ENCODE peak calls at places on chromosomes 2 and 18, in four cellular contexts. Y, X, R and O are unnamed samples. For H4K20me1, the result is how much of the 10 kb centered on the place peaks cover.

GRCh38 chr2:153557211-153557610 is 78.6 kb upstream of the RPRM start:
- DNase-seq in Y (no peak), X (no peak), R (no peak), O (no peak)

GRCh38 chr18:48455555-48456478 is 46.6 kb upstream of the ZBTB7C start:
- DNase-seq in Y (no peak), X (peak), R (peak), O (peak)

GRCh38 chr18:73879771-73880170 is 267.9 kb downstream of the FBXO15 start:
- DNase-seq in Y (no peak), X (peak), R (no peak), O (no peak)

GRCh38 chr2:205925373-205926337 is 160.3 kb downstream of the INO80D start:
- DNase-seq in Y (peak), X (peak), R (peak), O (peak)

GRCh38 chr18:54983041-54983686 is 23.9 kb upstream of the CCDC68 start:
- DNase-seq in Y (peak), X (peak), R (peak), O (peak)

GRCh38 chr2:43171789-43172188 is 54.6 kb downstream of the ZFP36L2 start:
- DNase-seq in Y (no peak), X (peak), R (peak), O (peak)

GRCh38 chr2:202034249-202035088 is 814 bp downstream of the FZD7 start:
- DNase-seq in Y (no peak), X (no peak), R (peak), O (peak)

GRCh38 chr2:59395119-59395518 is 1154.0 kb upstream of the FANCL start:
- DNase-seq in Y (no peak), X (no peak), R (no peak), O (no peak)

GRCh38 chr18:38940863-38941531 is 1375.4 kb upstream of the CELF4 start:
- DNase-seq in Y (peak), X (peak), R (peak), O (peak)

GRCh38 chr2:96815326-96816126 is 542 bp upstream of the CNNM3 start:
- DNase-seq in Y (peak), X (peak), R (peak), O (peak)

GRCh38 chr18:56952026-56952425 is 194.9 kb upstream of the BOD1L2 start:
- DNase-seq in Y (no peak), X (no peak), R (no peak), O (no peak)

GRCh38 chr2:212538156-212539144 is at the start of gene ERBB4:
- DNase-seq in Y (no peak), X (no peak), R (peak), O (peak)

GRCh38 chr2:86790134-86790827 is 432 bp downstream of the CD8A start:
- DNase-seq in Y (no peak), X (no peak), R (peak), O (peak)

GRCh38 chr2:227717687-227718567 is at the start of gene SLC19A3:
- DNase-seq in Y (no peak), X (peak), R (peak), O (peak)

GRCh38 chr18:25244170-25244569 is 107.8 kb downstream of the ZNF521 start:
- DNase-seq in Y (no peak), X (no peak), R (no peak), O (no peak)

GRCh38 chr2:38243186-38243890 is 133.7 kb downstream of the ATL2 start:
- DNase-seq in Y (no peak), X (no peak), R (no peak), O (no peak)

GRCh38 chr18:62179213-62179612 is 7.6 kb downstream of the PIGN start:
- DNase-seq in Y (peak), X (no peak), R (no peak), O (no peak)

GRCh38 chr18:76986391-76986790 is 146.2 kb downstream of the MBP start:
- DNase-seq in Y (no peak), X (no peak), R (no peak), O (no peak)

GRCh38 chr2:15653806-15654726 is 62.4 kb downstream of the DDX1 start:
- DNase-seq in Y (no peak), X (no peak), R (no peak), O (no peak)

GRCh38 chr2:169585673-169586072 is 1.5 kb downstream of the PPIG start:
- DNase-seq in Y (no peak), X (no peak), R (peak), O (no peak)

GRCh38 chr2:164954954-164955701 is at the start of gene SLC38A11:
- DNase-seq in Y (no peak), X (no peak), R (peak), O (peak)

GRCh38 chr2:236309669-236310029 is 45.4 kb upstream of the ASB18 start:
- DNase-seq in Y (peak), X (no peak), R (peak), O (peak)

GRCh38 chr2:223721746-223722145 is 115.6 kb downstream of the AP1S3 start:
- DNase-seq in Y (no peak), X (no peak), R (no peak), O (no peak)

GRCh38 chr2:182064024-182064880 is 78.6 kb downstream of the PPP1R1C start:
- DNase-seq in Y (no peak), X (peak), R (no peak), O (no peak)

DNA sequence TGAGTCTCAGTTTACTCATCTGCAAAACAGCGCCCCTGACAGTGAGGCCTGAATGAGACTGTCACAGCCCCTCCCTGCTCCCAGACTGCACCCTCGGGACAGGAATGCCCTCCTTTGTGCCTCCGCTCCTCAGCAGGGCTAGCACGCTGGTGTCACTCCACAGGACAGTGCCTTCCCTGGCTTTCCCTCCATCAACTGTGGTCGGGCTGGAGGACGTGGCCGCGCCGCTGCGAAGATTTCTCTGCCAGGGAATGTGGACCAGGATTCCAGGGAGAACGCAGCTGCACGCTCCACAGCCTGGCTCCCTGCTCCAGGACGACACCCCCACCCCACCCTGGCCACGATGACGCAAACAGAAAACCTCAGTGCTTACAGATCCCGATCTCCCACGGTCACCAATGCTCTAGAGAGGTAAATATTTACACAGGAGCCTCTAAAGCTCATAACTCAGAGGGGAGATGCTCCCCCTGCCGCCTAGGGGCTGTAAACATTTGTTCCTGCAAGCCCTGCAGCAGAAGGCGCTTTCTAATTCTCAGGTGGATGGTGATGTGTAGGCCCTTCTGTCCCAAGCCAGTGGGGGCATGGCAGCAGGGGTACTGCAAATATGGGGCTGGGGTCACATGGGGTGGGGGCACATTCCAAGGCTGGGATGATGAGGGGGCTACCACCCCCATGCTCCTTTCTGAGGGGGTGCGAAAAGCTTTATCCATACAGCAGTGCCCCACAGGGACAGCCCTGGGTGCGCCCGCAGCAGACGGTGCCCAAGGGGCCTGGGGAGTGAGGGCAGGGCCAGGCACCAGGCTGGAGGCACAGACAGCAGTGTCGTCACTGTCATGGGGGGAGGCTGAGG is 12.4 kb downstream of the HS6ST1 start:
- DNase-seq in Y (no peak), X (peak), R (peak), O (peak)
- H4K20me1 ChIP-seq in Y (under half), X (half or more), R (under half), O (half or more)

DNA sequence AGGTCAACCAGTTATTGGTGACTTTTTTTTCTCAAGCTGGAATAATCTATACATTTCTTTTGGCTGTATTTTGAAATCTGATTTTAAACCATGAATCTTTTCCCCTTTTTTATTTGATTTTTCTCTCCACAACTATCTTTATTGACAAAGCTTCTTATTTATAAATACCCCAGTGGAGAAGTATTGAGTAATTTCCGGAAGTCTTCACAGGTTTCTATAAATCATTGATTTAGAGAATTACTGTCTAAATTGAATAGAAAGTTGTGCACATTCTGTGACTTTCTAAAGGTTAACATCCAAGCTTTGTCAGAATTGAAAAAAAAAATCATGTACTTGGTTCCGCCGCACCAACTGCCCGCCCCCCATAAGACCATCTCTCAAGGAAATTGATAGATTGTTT is 39.8 kb downstream of the XRCC5 start:
- DNase-seq in Y (no peak), X (no peak), R (no peak), O (no peak)
- H4K20me1 ChIP-seq in Y (under half), X (under half), R (under half), O (under half)

DNA sequence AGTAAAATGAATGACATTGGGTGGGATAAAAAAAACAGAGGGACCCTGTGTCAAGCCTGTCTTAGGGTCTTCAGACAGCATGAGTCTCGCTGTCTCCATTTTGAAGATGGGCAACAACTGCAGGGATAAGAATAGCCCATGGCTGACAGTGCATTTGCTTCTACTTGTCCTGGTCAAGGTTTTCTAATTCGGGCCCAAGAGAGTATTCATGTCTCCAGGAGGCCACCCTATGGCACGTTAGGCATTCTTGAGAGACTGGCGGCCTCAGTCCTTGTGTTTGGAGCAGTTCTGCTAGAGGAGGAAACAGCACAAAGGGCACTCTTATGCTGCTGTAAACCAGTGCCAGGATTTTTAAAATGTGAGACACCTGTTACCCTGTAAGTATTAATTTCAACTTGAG is 9.5 kb upstream of the MYL1 start:
- DNase-seq in Y (no peak), X (no peak), R (no peak), O (no peak)
- H4K20me1 ChIP-seq in Y (under half), X (under half), R (under half), O (under half)

GRCh38 chr2:213678437-213679218 is 394.4 kb downstream of the SPAG16 start:
- DNase-seq in Y (peak), X (no peak), R (no peak), O (no peak)

GRCh38 chr2:213682276-213682675 is 398.0 kb downstream of the SPAG16 start:
- DNase-seq in Y (no peak), X (no peak), R (no peak), O (no peak)

GRCh38 chr2:213679894-213680293 is 395.6 kb downstream of the SPAG16 start:
- DNase-seq in Y (peak), X (no peak), R (no peak), O (no peak)
- H4K20me1 ChIP-seq in Y (under half), X (under half), R (under half), O (under half)

GRCh38 chr18:9771261-9771976 is 63.3 kb downstream of the RAB31 start:
- DNase-seq in Y (peak), X (peak), R (peak), O (peak)
- H4K20me1 ChIP-seq in Y (under half), X (under half), R (under half), O (under half)

GRCh38 chr2:131058214-131058613 is 35.0 kb downstream of the FAM168B start:
- DNase-seq in Y (no peak), X (no peak), R (no peak), O (no peak)

GRCh38 chr2:131055169-131056065 is 37.8 kb downstream of the FAM168B start:
- DNase-seq in Y (no peak), X (peak), R (peak), O (no peak)

GRCh38 chr2:131062066-131062465 is 31.2 kb downstream of the FAM168B start:
- DNase-seq in Y (no peak), X (no peak), R (no peak), O (no peak)

GRCh38 chr2:131056204-131056975 is 36.9 kb downstream of the FAM168B start:
- DNase-seq in Y (no peak), X (no peak), R (peak), O (no peak)

DNA sequence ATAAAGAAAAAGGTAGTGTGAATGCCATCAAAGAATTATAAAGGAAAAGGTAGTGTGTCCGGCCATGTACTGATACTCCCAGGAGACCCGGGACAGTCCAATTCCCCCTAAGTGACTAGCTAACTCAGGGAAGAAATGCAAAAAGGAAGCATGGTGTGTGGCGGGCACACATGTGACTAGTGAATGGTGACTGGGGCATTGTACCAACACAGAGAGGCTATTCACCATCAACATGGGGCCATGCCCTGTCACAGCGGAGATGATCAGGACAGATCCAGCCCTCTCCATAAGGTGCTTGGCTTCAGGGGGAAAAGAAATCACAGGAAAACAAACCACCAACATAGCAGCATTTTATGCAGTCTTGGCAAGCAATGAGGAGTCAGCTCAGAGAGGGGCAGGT is 34.4 kb downstream of the FAM168B start:
- DNase-seq in Y (no peak), X (no peak), R (no peak), O (no peak)
- H4K20me1 ChIP-seq in Y (under half), X (half or more), R (under half), O (half or more)

GRCh38 chr2:239178484-239178883 is 222.3 kb downstream of the HDAC4 start:
- DNase-seq in Y (no peak), X (no peak), R (no peak), O (no peak)

GRCh38 chr2:239180526-239181073 is 220.2 kb downstream of the HDAC4 start:
- DNase-seq in Y (no peak), X (no peak), R (no peak), O (no peak)

GRCh38 chr2:239181074-239181581 is 219.7 kb downstream of the HDAC4 start:
- DNase-seq in Y (no peak), X (no peak), R (no peak), O (no peak)

GRCh38 chr2:239178954-239179353 is 221.9 kb downstream of the HDAC4 start:
- DNase-seq in Y (no peak), X (no peak), R (no peak), O (no peak)

DNA sequence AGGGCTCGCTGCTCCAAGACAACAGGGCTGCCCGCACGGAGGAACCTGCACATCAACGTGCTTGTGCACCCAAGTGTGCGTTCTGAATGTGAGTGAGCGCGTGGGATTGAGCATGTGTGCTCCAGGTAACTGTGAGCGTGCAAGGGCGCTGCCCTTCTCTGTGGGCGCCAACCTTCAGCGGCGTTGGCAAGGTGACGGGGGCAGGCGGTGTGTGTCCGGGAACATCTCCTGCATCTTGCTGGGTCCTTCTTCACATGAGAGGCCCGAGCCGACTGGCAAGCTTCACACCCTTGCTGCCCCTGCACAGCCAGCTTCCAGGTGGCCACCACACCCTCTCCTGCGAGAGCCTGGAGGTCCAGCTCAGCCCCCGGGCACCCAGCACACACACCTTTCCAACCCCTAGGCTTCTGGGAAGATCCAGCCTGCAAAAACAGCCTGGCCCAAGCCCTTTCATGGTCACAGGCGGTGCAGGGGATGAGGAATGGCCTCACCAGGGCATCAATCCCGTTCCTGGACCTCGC is 220.9 kb downstream of the HDAC4 start:
- DNase-seq in Y (no peak), X (no peak), R (no peak), O (no peak)
- H4K20me1 ChIP-seq in Y (under half), X (under half), R (under half), O (under half)

GRCh38 chr2:111133603-111134002 is 12.9 kb downstream of the BCL2L11 start:
- DNase-seq in Y (no peak), X (no peak), R (no peak), O (no peak)
- H4K20me1 ChIP-seq in Y (half or more), X (under half), R (under half), O (half or more)

DNA sequence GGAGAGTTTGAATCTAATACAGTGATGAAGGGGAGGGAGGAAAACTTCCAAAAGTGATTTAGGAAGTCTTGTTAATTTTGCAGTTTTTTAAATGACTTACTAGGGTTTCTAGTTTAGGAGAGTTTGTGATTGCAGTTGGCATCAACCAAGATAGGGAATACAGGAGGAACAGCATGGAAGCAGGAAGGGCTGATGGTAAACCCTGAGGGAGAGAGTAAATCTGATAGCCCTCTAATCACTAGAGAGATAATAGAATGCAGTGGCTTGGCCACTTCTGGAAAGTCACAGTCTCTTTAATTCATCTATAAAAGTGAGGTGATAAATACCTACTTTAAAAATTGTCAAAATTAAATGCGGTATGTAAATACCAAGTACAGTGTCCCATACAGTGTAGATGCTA is 5.6 kb downstream of the YPEL5 start:
- DNase-seq in Y (no peak), X (no peak), R (no peak), O (no peak)
- H4K20me1 ChIP-seq in Y (under half), X (under half), R (under half), O (half or more)